ENCODE peak calls at places on chromosomes 13 and 19, in ten cellular contexts. H is heart right ventricle, W is adrenal gland, S is IMR-90, D is choroid plexus epithelial cell, N is NB4, V is GM06990, C is small intestine, E is MG63, R is hepatocyte. O is an unnamed sample.

GRCh38 chr19:47428177-47428894 is 9.0 kb upstream of the MEIS3 start:
- DNase-seq in H (peak), E (peak), V (peak), N (peak), R (peak), S (peak), C (peak), W (peak), D (peak), O (peak)

GRCh38 chr13:49265822-49266221 is 18.1 kb downstream of the CDADC1 start:
- DNase-seq in N (no peak), W (no peak), C (no peak), R (no peak), E (no peak), V (no peak), D (peak), S (peak), H (no peak), O (no peak)

GRCh38 chr13:112997188-112998135 is 28.4 kb downstream of the MCF2L start:
- DNase-seq in E (no peak), D (no peak), V (no peak), R (no peak), N (no peak), H (no peak), S (no peak), W (no peak), C (peak), O (no peak)

GRCh38 chr13:42355118-42355840 is 83.3 kb downstream of the AKAP11 start:
- DNase-seq in D (no peak), S (no peak), R (no peak), N (no peak), C (no peak), H (no peak), E (peak), W (no peak), V (no peak), O (peak)

GRCh38 chr13:51587372-51587771 is 3.1 kb downstream of the WDFY2 start:
- DNase-seq in W (no peak), R (no peak), C (no peak), S (no peak), V (no peak), D (no peak), N (no peak), E (no peak), H (no peak), O (no peak)

GRCh38 chr19:12092065-12092867 is 27.7 kb downstream of the ZNF844 start:
- DNase-seq in H (peak), V (peak), S (peak), D (peak), W (peak), E (peak), N (peak), R (peak), C (peak), O (peak)

GRCh38 chr13:70457474-70457873 is 349.2 kb upstream of the KLHL1 start:
- DNase-seq in C (no peak), S (no peak), N (no peak), V (no peak), D (peak), E (no peak), R (peak), W (no peak), H (no peak), O (no peak)

GRCh38 chr19:35174226-35174625 is 19.7 kb downstream of the FXYD5 start:
- DNase-seq in R (no peak), E (no peak), N (no peak), C (no peak), S (no peak), V (no peak), D (no peak), H (no peak), W (no peak), O (no peak)

GRCh38 chr19:54160182-54160811 is 776 bp upstream of the LENG1 start:
- DNase-seq in C (peak), N (peak), H (no peak), V (no peak), R (peak), E (no peak), W (no peak), D (peak), S (peak), O (no peak)

GRCh38 chr19:54094601-54095000 is 6.0 kb downstream of the OSCAR start:
- DNase-seq in D (no peak), C (no peak), E (no peak), S (no peak), R (no peak), V (no peak), N (no peak), W (no peak), H (no peak), O (no peak)

GRCh38 chr19:9854282-9854846 is 19.2 kb downstream of the PIN1 start:
- DNase-seq in W (no peak), N (no peak), R (no peak), C (no peak), H (no peak), S (no peak), D (no peak), E (no peak), V (no peak), O (no peak)

GRCh38 chr19:41928221-41928683 is at the start of gene ERFL:
- DNase-seq in N (peak), C (no peak), V (no peak), H (no peak), R (no peak), E (peak), W (no peak), D (no peak), S (no peak), O (no peak)

GRCh38 chr13:90947976-90948375 is 399.5 kb upstream of the MIR17HG start:
- DNase-seq in S (no peak), N (no peak), C (no peak), R (no peak), D (no peak), E (no peak), W (no peak), H (no peak), V (no peak), O (no peak)

GRCh38 chr19:42942187-42942789 is 5.3 kb upstream of the PSG7 start:
- DNase-seq in D (peak), S (peak), H (no peak), N (peak), W (no peak), R (no peak), E (no peak), C (no peak), V (no peak), O (peak)

GRCh38 chr19:4379383-4380253 is 20.7 kb downstream of the SH3GL1 start:
- DNase-seq in R (no peak), S (peak), D (peak), W (peak), N (no peak), H (no peak), E (no peak), C (peak), V (peak), O (no peak)

GRCh38 chr19:7971553-7972520 is 28.4 kb upstream of the TIMM44 start:
- DNase-seq in R (no peak), C (no peak), E (no peak), S (no peak), W (no peak), H (no peak), N (no peak), D (no peak), V (no peak), O (no peak)

GRCh38 chr19:37946132-37946531 is 39.1 kb downstream of the SIPA1L3 start:
- DNase-seq in N (no peak), W (no peak), V (no peak), S (no peak), E (no peak), H (no peak), D (no peak), R (no peak), C (no peak), O (no peak)

GRCh38 chr13:35789335-35790166 is 313.1 kb upstream of the MAB21L1 start:
- DNase-seq in S (peak), N (peak), D (peak), C (peak), E (no peak), W (no peak), R (peak), V (no peak), H (no peak), O (peak)

GRCh38 chr19:39335168-39335567 is 675 bp downstream of the GMFG start:
- DNase-seq in C (no peak), H (no peak), E (no peak), N (peak), S (no peak), R (no peak), W (no peak), D (no peak), V (no peak), O (no peak)

GRCh38 chr13:98918771-98919170 is 59.1 kb downstream of the DOCK9 start:
- DNase-seq in W (no peak), N (no peak), C (no peak), R (no peak), H (no peak), S (no peak), V (no peak), D (no peak), E (no peak), O (peak)

GRCh38 chr19:5057860-5058259 is 88.9 kb downstream of the KDM4B start:
- DNase-seq in R (no peak), C (no peak), D (peak), V (no peak), H (no peak), N (no peak), W (no peak), S (no peak), E (no peak), O (no peak)

GRCh38 chr13:109145631-109146030 is 516.2 kb downstream of the MYO16 start:
- DNase-seq in N (peak), D (peak), H (no peak), W (peak), V (no peak), R (peak), S (peak), C (peak), E (no peak), O (no peak)

GRCh38 chr13:92175330-92175729 is 776.9 kb downstream of the GPC5 start:
- DNase-seq in C (peak), D (peak), E (peak), H (no peak), V (no peak), W (peak), S (peak), N (peak), R (peak), O (peak)

GRCh38 chr13:26420282-26420960 is 137.1 kb upstream of the WASF3 start:
- DNase-seq in R (no peak), S (peak), W (no peak), V (no peak), E (no peak), H (no peak), N (no peak), C (no peak), D (no peak), O (no peak)

GRCh38 chr13:40352385-40352778 is 314.1 kb downstream of the FOXO1 start:
- DNase-seq in W (peak), N (no peak), R (no peak), V (no peak), D (peak), E (no peak), S (no peak), C (no peak), H (peak), O (no peak)

GRCh38 chr13:21868823-21869222 is 197.9 kb downstream of the FGF9 start:
- DNase-seq in V (no peak), H (no peak), N (no peak), W (no peak), C (no peak), R (no peak), D (no peak), S (no peak), E (no peak), O (no peak)

GRCh38 chr19:12881172-12881808 is at the start of gene DNASE2:
- DNase-seq in W (peak), R (peak), E (peak), N (peak), S (peak), H (peak), V (peak), D (peak), C (peak), O (peak)

GRCh38 chr19:45376045-45376724 is 5.8 kb upstream of the ERCC2 start:
- DNase-seq in D (peak), S (peak), V (no peak), E (peak), W (peak), H (no peak), N (no peak), R (peak), C (no peak), O (no peak)

GRCh38 chr19:39997595-39998216 is 846 bp downstream of the ZNF546 start:
- DNase-seq in W (no peak), C (no peak), E (no peak), N (no peak), V (no peak), S (peak), D (peak), H (no peak), R (no peak), O (no peak)

GRCh38 chr13:27038323-27038722 is 133.3 kb downstream of the USP12 start:
- DNase-seq in S (peak), H (no peak), C (no peak), N (no peak), D (peak), V (no peak), E (peak), R (no peak), W (no peak), O (no peak)

GRCh38 chr19:7970716-7971448 is 27.4 kb upstream of the TIMM44 start:
- DNase-seq in R (peak), V (no peak), E (peak), H (no peak), W (peak), N (peak), C (peak), S (peak), D (peak), O (no peak)

GRCh38 chr19:17695198-17695597 is 7.0 kb upstream of the UNC13A start:
- DNase-seq in N (no peak), V (no peak), E (no peak), D (no peak), S (no peak), H (no peak), R (no peak), C (no peak), W (no peak), O (no peak)
- H3K4me3 ChIP-seq in N (no peak), V (no peak), E (no peak), D (no peak), S (no peak), H (no peak), R (no peak), C (no peak), W (no peak), O (no peak)

DNA sequence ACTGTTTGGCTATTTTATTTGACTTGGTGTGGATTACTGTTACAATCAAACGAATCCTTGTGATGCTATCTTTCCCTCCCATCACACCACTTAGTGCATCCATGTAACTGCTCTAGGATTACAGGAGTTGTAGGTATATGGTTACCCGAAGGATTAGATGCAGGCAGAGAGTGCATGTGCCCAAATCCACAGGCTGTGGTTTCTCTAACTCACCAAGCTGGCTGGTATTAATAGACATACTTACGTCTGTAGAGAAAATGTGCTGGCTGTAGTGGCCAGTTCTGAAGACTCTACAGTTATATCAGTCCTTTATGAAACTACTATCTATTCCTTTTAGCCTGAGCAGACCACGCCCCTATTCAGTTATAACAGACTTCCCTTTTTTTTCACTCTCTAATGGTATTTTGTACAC is 1.1 kb upstream of the HMGB1 start:
- DNase-seq in S (peak), N (peak), D (no peak), H (no peak), E (no peak), R (no peak), W (no peak), C (no peak), V (peak), O (peak)
- H3K4me3 ChIP-seq in S (no peak), N (peak), D (no peak), H (no peak), E (peak), R (no peak), W (no peak), C (no peak), V (peak), O (peak)

GRCh38 chr19:3047307-3048189 is 14.7 kb downstream of the TLE5 start:
- DNase-seq in E (no peak), S (peak), W (peak), R (peak), D (peak), H (peak), V (no peak), N (peak), C (peak), O (no peak)
- H3K4me3 ChIP-seq in E (no peak), S (peak), W (peak), R (peak), D (peak), H (peak), V (no peak), N (no peak), C (peak), O (peak)

DNA sequence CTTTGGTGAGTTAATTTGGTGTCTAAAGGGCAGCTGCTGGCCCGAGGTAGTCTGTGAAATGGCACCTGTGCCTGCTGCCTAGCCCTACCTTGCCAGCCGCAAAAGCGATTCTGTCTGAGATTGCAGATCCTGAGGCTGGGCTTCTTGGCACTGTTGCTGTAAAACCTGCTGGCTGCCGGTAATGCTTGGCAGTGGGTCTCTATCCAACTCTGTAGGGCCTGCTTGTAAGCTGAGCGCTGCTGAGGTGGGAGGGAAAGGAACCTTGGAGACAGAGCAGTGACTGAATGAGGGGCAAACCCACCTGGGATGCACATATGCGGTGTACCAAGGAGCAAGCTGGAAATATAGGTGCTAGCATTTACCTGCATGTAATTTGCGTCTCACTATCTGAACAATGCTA is 11.7 kb downstream of the LCP1 start:
- DNase-seq in C (no peak), V (no peak), N (peak), W (no peak), S (no peak), D (no peak), E (no peak), R (no peak), H (no peak), O (no peak)
- H3K4me3 ChIP-seq in C (no peak), V (peak), N (peak), W (no peak), S (no peak), D (no peak), E (no peak), R (no peak), H (no peak), O (no peak)

GRCh38 chr19:49339364-49340068 is 4.3 kb downstream of the CD37 start:
- DNase-seq in S (peak), V (peak), R (peak), H (peak), W (peak), E (peak), D (peak), C (peak), N (no peak), O (no peak)
- H3K4me3 ChIP-seq in S (no peak), V (peak), R (no peak), H (peak), W (peak), E (no peak), D (peak), C (no peak), N (no peak), O (no peak)

O was measured in Jurkat, Clone E6-1.